ENCODE peak calls at places on chromosomes 5 and 9, in five cellular contexts. A is fibroblast of lung, O is sciatic nerve, T is fibroblast of villous mesenchyme, W is upper lobe of right lung. K is an unnamed sample.

GRCh38 chr9:95801797-95802196 is 73.7 kb upstream of the ERCC6L2 start:
- DNase-seq in A (no peak), O (no peak), T (no peak), W (no peak), K (no peak)

GRCh38 chr9:137195525-137196220 is 4.9 kb downstream of the TPRN start:
- DNase-seq in A (no peak), O (no peak), T (no peak), W (no peak), K (no peak)

GRCh38 chr5:145848854-145849253 is 13.7 kb upstream of the PRELID2 start:
- DNase-seq in A (peak), O (no peak), T (no peak), W (no peak), K (no peak)

GRCh38 chr9:86585422-86586143 is 231.4 kb upstream of the TUT7 start:
- DNase-seq in A (peak), O (no peak), T (peak), W (no peak), K (no peak)

GRCh38 chr5:56561-57290 is 35.2 kb upstream of the PLEKHG4B start:
- DNase-seq in A (peak), O (no peak), T (peak), W (no peak), K (no peak)

GRCh38 chr9:88196456-88196855 is 58.2 kb upstream of the SPATA31C2 start:
- DNase-seq in A (no peak), O (no peak), T (no peak), W (no peak), K (no peak)

GRCh38 chr9:4793412-4794005 is 765 bp downstream of the RCL1 start:
- DNase-seq in A (peak), O (no peak), T (peak), W (no peak), K (no peak)

GRCh38 chr5:67246108-67246507 is 49.5 kb upstream of the CD180 start:
- DNase-seq in A (peak), O (no peak), T (peak), W (no peak), K (no peak)

GRCh38 chr9:126309427-126310179 is 17.0 kb upstream of the MVB12B start:
- DNase-seq in A (no peak), O (no peak), T (no peak), W (no peak), K (no peak)

GRCh38 chr9:124632077-124632621 is 125.0 kb upstream of the NR5A1 start:
- DNase-seq in A (peak), O (no peak), T (peak), W (no peak), K (no peak)

GRCh38 chr9:16516887-16517286 is 353.6 kb downstream of the BNC2 start:
- DNase-seq in A (peak), O (no peak), T (peak), W (no peak), K (no peak)

GRCh38 chr9:131394464-131395026 is 659 bp downstream of the PRRC2B start:
- DNase-seq in A (peak), O (peak), T (peak), W (peak), K (no peak)

GRCh38 chr5:86374611-86375010 is 243.1 kb upstream of the COX7C start:
- DNase-seq in A (no peak), O (no peak), T (no peak), W (no peak), K (no peak)

GRCh38 chr5:43815504-43815903 is 212.5 kb downstream of the NNT start:
- DNase-seq in A (no peak), O (no peak), T (no peak), W (no peak), K (no peak)

GRCh38 chr5:72347801-72348305 is 27.7 kb downstream of the PTCD2 start:
- DNase-seq in A (peak), O (no peak), T (peak), W (no peak), K (no peak)

GRCh38 chr5:93078082-93079038 is 502.7 kb downstream of the NR2F1-AS1 start:
- DNase-seq in A (peak), O (peak), T (peak), W (no peak), K (no peak)

GRCh38 chr5:150624334-150625163 is 15.9 kb upstream of the SYNPO start:
- DNase-seq in A (no peak), O (no peak), T (no peak), W (no peak), K (no peak)

GRCh38 chr5:95669540-95669939 is 13.3 kb downstream of the SPATA9 start:
- DNase-seq in A (peak), O (peak), T (peak), W (no peak), K (no peak)

GRCh38 chr9:5355817-5356216 is 16.1 kb upstream of the RLN1 start:
- DNase-seq in A (no peak), O (no peak), T (no peak), W (no peak), K (no peak)

GRCh38 chr5:85388752-85389151 is 1004.1 kb upstream of the EDIL3 start:
- DNase-seq in A (peak), O (no peak), T (no peak), W (no peak), K (no peak)

GRCh38 chr9:73269430-73270101 is 117.9 kb downstream of the ANXA1 start:
- DNase-seq in A (peak), O (no peak), T (peak), W (no peak), K (no peak)

GRCh38 chr9:115675834-115676233 is 477.8 kb upstream of the PAPPA start:
- DNase-seq in A (no peak), O (no peak), T (no peak), W (no peak), K (no peak)

GRCh38 chr5:373710-374602 is 52.4 kb downstream of the AHRR start:
- DNase-seq in A (peak), O (peak), T (peak), W (peak), K (peak)

GRCh38 chr9:112013261-112013660 is 116.6 kb downstream of the UGCG start:
- DNase-seq in A (no peak), O (no peak), T (no peak), W (no peak), K (no peak)

GRCh38 chr5:170121321-170121720 is 15.6 kb downstream of the FOXI1 start:
- DNase-seq in A (peak), O (no peak), T (no peak), W (no peak), K (no peak)

K was measured in chondrocyte.